ENCODE peak calls at places on chromosome 17, in six cellular contexts. G, X, W, D, Z and F are unnamed samples.

GRCh38 chr17:8126306-8127066 is 2.6 kb upstream of the HES7 start:
- DNase-seq in X (no peak), D (no peak), Z (no peak), W (peak; percentile 33), G (peak; percentile 61), F (no peak)

GRCh38 chr17:9298776-9299295 is 276.8 kb downstream of the STX8 start:
- DNase-seq in D (no peak), W (no peak), Z (no peak), X (no peak), G (no peak), F (no peak)

GRCh38 chr17:57875109-57876022 is 25.5 kb upstream of the MRPS23 start:
- DNase-seq in G (peak; percentile 98), Z (peak; percentile 95), X (peak; percentile 65), D (peak; percentile 76), W (no peak), F (peak; percentile 91)

GRCh38 chr17:78826836-78827509 is 13.6 kb downstream of the USP36 start:
- DNase-seq in G (no peak), Z (peak; percentile 70), D (no peak), X (peak; percentile 92), W (no peak), F (no peak)

GRCh38 chr17:17134952-17135340 is 71.2 kb downstream of the PLD6 start:
- DNase-seq in D (no peak), W (no peak), X (no peak), G (no peak), Z (no peak), F (no peak)

GRCh38 chr17:63446981-63447687 is 1.0 kb upstream of the CYB561 start:
- DNase-seq in W (peak; percentile 41), Z (no peak), D (no peak), X (peak; percentile 30), G (no peak), F (no peak)

GRCh38 chr17:74217036-74217725 is 3.8 kb downstream of the TTYH2 start:
- DNase-seq in G (no peak), W (no peak), D (no peak), X (peak; percentile 33), Z (no peak), F (no peak)

GRCh38 chr17:28725660-28726395 is at the start of gene TLCD1:
- DNase-seq in Z (peak; percentile 84), G (peak; percentile 80), W (peak; percentile 39), X (peak; percentile 64), D (peak; percentile 68), F (no peak)

GRCh38 chr17:32335647-32336046 is 6.3 kb downstream of the C17orf75 start:
- DNase-seq in D (no peak), G (peak; percentile 42), W (no peak), Z (no peak), X (no peak), F (no peak)

GRCh38 chr17:56309897-56310296 is 156.6 kb downstream of the ANKFN1 start:
- DNase-seq in G (peak; percentile 48), Z (no peak), W (no peak), X (no peak), D (no peak), F (no peak)

GRCh38 chr17:28033972-28034714 is 8.3 kb upstream of the NLK start:
- DNase-seq in W (no peak), G (peak; percentile 40), X (no peak), D (no peak), Z (no peak), F (no peak)

GRCh38 chr17:35315283-35315682 is 58.1 kb downstream of the SLFN11 start:
- DNase-seq in D (no peak), Z (no peak), W (no peak), G (peak; percentile 88), X (no peak), F (no peak)

GRCh38 chr17:38674013-38674748 is 576 bp downstream of the EPOP start:
- DNase-seq in D (peak; percentile 17), Z (no peak), G (no peak), W (peak; percentile 34), X (no peak), F (no peak)

DNA sequence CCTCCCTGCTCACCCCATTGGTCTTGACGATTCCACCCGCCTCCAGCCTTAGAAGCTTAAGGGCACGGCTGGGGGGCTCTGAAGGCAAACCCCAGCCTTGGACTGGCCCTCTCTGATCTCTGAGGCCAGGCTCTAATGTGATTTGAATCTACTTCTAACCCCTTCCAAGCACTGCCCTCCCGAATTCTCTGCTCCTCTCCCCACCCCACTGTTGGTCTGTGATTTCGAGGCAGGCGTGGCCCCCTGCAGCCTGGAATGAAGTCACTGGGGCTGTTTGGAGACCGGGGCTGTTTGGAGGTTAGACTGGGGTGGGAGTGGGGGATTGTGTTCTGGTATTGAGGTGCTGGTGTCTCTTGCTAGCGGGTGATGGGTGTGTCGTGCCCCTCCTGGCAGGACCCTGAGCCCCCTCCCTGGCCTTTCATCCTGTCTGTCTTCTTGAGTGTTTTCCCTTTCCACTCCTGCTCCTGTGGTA is 2.2 kb downstream of the GRB7 start:
- DNase-seq in G (no peak), Z (no peak), W (no peak), D (no peak), X (no peak), F (no peak)
- H3K27me3 ChIP-seq in G (peaks cover 9% of the 10 kb centered on the region), Z (peaks cover 70% of the 10 kb centered on the region), W (no peaks in the 10 kb centered on the region), D (peaks cover 89% of the 10 kb centered on the region), X (peaks cover 63% of the 10 kb centered on the region), F (peaks cover 61% of the 10 kb centered on the region)

DNA sequence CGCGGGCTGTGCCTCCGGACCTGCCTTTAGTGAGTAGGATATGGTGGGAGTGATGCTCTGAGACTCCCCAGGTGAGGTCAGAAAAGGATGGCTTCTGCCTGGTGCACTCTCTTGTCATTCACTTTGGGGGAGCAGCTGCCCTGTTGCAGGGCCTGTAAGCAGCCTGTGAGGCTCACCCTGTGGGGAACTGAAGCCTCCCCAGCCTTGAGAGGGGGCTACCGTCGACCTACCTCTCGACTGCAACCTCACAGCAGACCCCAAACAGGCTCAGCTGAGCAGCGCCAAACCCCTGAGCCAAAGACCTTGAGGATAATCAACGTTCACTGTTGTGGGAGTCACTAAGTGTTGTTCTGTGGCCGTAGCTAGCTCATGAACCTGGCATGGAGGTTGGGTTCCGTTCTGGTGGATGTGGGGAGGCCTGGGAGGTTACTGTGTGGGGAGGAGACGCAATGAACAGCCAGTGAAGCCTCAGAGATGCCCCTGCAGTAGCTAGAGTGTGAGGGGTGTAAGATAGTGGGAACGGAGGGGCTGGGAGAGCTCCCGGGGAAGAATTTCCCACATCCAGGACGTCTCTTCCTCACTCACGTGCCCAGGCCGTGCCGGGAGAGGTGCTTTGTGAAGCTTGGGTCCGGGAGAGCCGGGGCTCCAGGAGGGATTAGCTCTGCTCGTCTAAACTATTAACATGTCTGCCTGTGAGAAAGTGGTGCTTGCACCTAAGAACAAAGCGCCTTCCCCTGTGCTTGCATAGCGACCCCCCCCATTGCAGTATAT is 38.8 kb downstream of the METRNL start:
- DNase-seq in W (no peak), Z (no peak), X (no peak), D (peak; percentile 9), G (no peak), F (peak; percentile 56)
- H3K27me3 ChIP-seq in W (peaks cover 9% of the 10 kb centered on the region), Z (no peaks in the 10 kb centered on the region), X (no peaks in the 10 kb centered on the region), D (peaks cover 12% of the 10 kb centered on the region), G (no peaks in the 10 kb centered on the region), F (peaks cover 14% of the 10 kb centered on the region)

GRCh38 chr17:48738424-48738802 is 9.9 kb upstream of the HOXB13 start:
- DNase-seq in W (no peak), D (no peak), G (no peak), X (no peak), Z (peak; percentile 28), F (no peak)
- H3K27me3 ChIP-seq in W (peaks cover 70% of the 10 kb centered on the region), D (peaks cover 100% of the 10 kb centered on the region), G (peaks cover 80% of the 10 kb centered on the region), X (peaks cover 83% of the 10 kb centered on the region), Z (peaks cover 96% of the 10 kb centered on the region), F (peaks cover 100% of the 10 kb centered on the region)

DNA sequence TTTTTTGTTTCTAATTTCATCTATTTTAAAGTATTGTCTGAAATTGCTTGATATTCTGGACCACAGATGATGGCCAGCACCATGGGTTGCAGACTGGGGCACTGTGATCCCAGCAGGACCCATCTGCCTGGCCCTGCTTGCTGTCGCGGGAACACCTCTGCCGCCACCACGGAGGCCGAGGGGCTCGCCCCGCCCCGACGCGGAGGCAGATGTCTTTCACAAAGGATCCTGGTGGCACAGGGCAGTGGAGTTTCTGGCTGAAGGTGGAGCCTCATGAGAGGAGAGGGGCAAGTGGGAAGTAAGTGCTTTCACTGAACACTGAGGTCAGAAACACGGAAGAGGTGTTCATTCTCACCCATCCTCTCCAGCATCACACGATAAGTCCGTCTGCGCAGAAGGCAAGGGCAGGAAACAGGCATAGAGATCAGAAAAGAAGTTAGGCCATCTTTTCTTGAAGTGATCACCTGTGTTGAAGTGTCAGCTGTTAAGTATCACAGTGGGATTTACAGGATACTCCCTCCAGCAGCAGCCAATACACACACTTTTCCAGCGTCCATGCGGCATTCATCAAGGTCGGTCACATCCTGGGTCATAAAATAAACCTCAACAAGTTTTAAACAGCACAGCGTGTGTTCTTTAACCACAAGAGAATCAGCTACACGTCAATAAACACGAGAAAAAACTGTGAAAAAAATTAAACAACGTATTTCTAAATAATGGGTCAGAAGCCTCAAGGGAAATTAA is 194.5 kb downstream of the RPTOR start:
- DNase-seq in X (peak; percentile 9), G (no peak), Z (no peak), W (peak; percentile 66), D (no peak), F (no peak)
- H3K27me3 ChIP-seq in X (no peaks in the 10 kb centered on the region), G (no peaks in the 10 kb centered on the region), Z (no peaks in the 10 kb centered on the region), W (no peaks in the 10 kb centered on the region), D (no peaks in the 10 kb centered on the region), F (no peaks in the 10 kb centered on the region)

GRCh38 chr17:19979917-19980770 is 2.5 kb upstream of the AKAP10 start:
- DNase-seq in Z (no peak), G (no peak), W (no peak), X (peak; percentile 67), D (peak; percentile 52), F (no peak)

GRCh38 chr17:19975601-19976000 is 2.0 kb downstream of the AKAP10 start:
- DNase-seq in D (no peak), G (no peak), X (no peak), W (no peak), Z (no peak), F (no peak)

GRCh38 chr17:19977360-19978205 is at the start of gene AKAP10:
- DNase-seq in W (peak; percentile 90), X (peak; percentile 87), Z (peak; percentile 95), D (peak; percentile 96), G (peak; percentile 83), F (peak; percentile 97)

GRCh38 chr17:19978206-19978802 is 676 bp upstream of the AKAP10 start:
- DNase-seq in D (no peak), X (peak; percentile 73), W (no peak), G (no peak), Z (no peak), F (no peak)

DNA sequence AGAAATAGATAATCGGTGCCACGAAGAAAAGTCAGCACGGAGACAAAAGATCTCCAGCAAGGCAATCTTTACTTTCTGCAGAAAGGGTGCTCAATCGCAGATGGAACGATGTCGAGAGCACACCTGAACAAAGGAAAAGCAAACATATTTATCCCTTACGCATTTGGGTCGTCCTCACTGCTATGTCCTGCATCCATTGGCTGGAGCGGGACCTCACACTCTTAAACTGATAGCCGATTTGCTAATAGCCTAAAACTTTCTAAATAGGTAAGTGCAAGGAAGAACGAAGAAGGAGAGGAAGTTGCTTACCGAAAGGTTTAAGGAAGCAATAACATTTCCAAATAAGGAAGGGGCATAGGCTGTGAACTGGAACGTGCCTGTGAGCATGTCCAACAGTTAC is 1.2 kb upstream of the AKAP10 start:
- DNase-seq in X (peak; percentile 39), Z (no peak), D (no peak), G (no peak), W (no peak), F (no peak)
- H3K27me3 ChIP-seq in X (no peaks in the 10 kb centered on the region), Z (no peaks in the 10 kb centered on the region), D (no peaks in the 10 kb centered on the region), G (no peaks in the 10 kb centered on the region), W (no peaks in the 10 kb centered on the region), F (no peaks in the 10 kb centered on the region)